ENCODE peak calls at places on chromosomes 16 and 17, in ten cellular contexts. I is BE2C; O is type B pancreatic cell; C is Panc1; Q is midbrain; Z is activated T-cell treated with anti-CD3 and anti-CD28 coated beads for 4 hours; E is IMR-90; H is colonic mucosa; V is CD8-positive, alpha-beta memory T cell; K is activated naive CD4-positive, alpha-beta T cell treated with Interleukin-2 at 50 U/mL for 16 hours. R is an unnamed sample.

GRCh38 chr16:1667916-1668315 is 10.2 kb upstream of the JPT2 start:
- DNase-seq in I (no peak), O (no peak), C (no peak), Q (no peak), Z (no peak), E (no peak), H (no peak), V (no peak), K (no peak), R (no peak)

GRCh38 chr17:76145231-76146052 is 4.4 kb upstream of the FOXJ1 start:
- DNase-seq in I (no peak), O (no peak), C (no peak), Q (no peak), Z (no peak), E (no peak), H (no peak), V (peak; percentile 40), K (peak; percentile 46), R (no peak)

GRCh38 chr17:283911-284675 is 68.5 kb downstream of the RPH3AL start:
- DNase-seq in I (no peak), O (peak; percentile 66), C (no peak), Q (no peak), Z (no peak), E (no peak), H (no peak), V (no peak), K (no peak), R (no peak)

GRCh38 chr16:12503201-12503600 is 300.5 kb downstream of the CPPED1 start:
- DNase-seq in I (no peak), O (no peak), C (no peak), Q (no peak), Z (no peak), E (no peak), H (no peak), V (no peak), K (no peak), R (no peak)

GRCh38 chr16:64152010-64152767 is 969.7 kb downstream of the CDH11 start:
- DNase-seq in I (peak; percentile 87), O (no peak), C (no peak), Q (no peak), Z (no peak), E (no peak), H (no peak), V (no peak), K (no peak), R (no peak)

GRCh38 chr17:72393553-72393952 is 272.7 kb downstream of the SOX9 start:
- DNase-seq in I (no peak), O (no peak), C (peak; percentile 73), Q (no peak), Z (no peak), E (peak; percentile 95), H (no peak), V (no peak), K (no peak), R (no peak)

GRCh38 chr17:7314719-7315569 is at the start of gene GPS2:
- DNase-seq in I (peak; percentile 85), O (peak; percentile 96), C (no peak), Q (peak; percentile 88), Z (peak; percentile 90), E (peak; percentile 71), H (peak; percentile 94), V (peak; percentile 90), K (peak; percentile 94), R (peak; percentile 94)

GRCh38 chr16:10517868-10518267 is 62.5 kb downstream of the EMP2 start:
- DNase-seq in I (no peak), O (no peak), C (no peak), Q (no peak), Z (no peak), E (no peak), H (no peak), V (no peak), K (no peak), R (no peak)

GRCh38 chr17:64281962-64282752 is 19.1 kb upstream of the TEX2 start:
- DNase-seq in I (peak; percentile 74), O (no peak), C (no peak), Q (peak; percentile 55), Z (peak; percentile 20), E (peak; percentile 83), H (peak; percentile 32), V (peak; percentile 14), K (peak; percentile 40), R (peak; percentile 56)

GRCh38 chr17:37278247-37278894 is 97.4 kb upstream of the C17orf78 start:
- DNase-seq in I (no peak), O (no peak), C (no peak), Q (no peak), Z (no peak), E (no peak), H (no peak), V (no peak), K (no peak), R (no peak)

GRCh38 chr16:80407265-80407987 is 133.4 kb upstream of the DYNLRB2 start:
- DNase-seq in I (no peak), O (no peak), C (no peak), Q (no peak), Z (no peak), E (no peak), H (no peak), V (no peak), K (no peak), R (no peak)

GRCh38 chr16:6066601-6067000 is 969.0 kb upstream of the EEF2KMT start:
- DNase-seq in I (no peak), O (no peak), C (no peak), Q (no peak), Z (no peak), E (no peak), H (no peak), V (no peak), K (no peak), R (peak; percentile 15)

GRCh38 chr16:26605872-26606271 is 460.9 kb upstream of the C16orf82 start:
- DNase-seq in I (no peak), O (no peak), C (no peak), Q (no peak), Z (no peak), E (no peak), H (no peak), V (no peak), K (no peak), R (no peak)

GRCh38 chr17:13587487-13588338 is 14.0 kb downstream of the HS3ST3A1 start:
- DNase-seq in I (no peak), O (no peak), C (no peak), Q (no peak), Z (no peak), E (peak; percentile 55), H (no peak), V (no peak), K (no peak), R (no peak)

GRCh38 chr17:8413321-8413720 is 15.7 kb upstream of the RNF222 start:
- DNase-seq in I (no peak), O (no peak), C (no peak), Q (no peak), Z (no peak), E (no peak), H (no peak), V (no peak), K (no peak), R (no peak)

GRCh38 chr17:13583996-13584700 is 17.6 kb downstream of the HS3ST3A1 start:
- DNase-seq in I (no peak), O (no peak), C (no peak), Q (no peak), Z (no peak), E (no peak), H (no peak), V (no peak), K (no peak), R (no peak)

GRCh38 chr17:56792267-56792666 is 41.5 kb downstream of the C17orf67 start:
- DNase-seq in I (no peak), O (no peak), C (no peak), Q (no peak), Z (no peak), E (no peak), H (no peak), V (no peak), K (no peak), R (no peak)

GRCh38 chr17:17872468-17873345 is 35.9 kb upstream of the SREBF1 start:
- DNase-seq in I (no peak), O (no peak), C (no peak), Q (no peak), Z (no peak), E (peak; percentile 32), H (no peak), V (no peak), K (no peak), R (no peak)

GRCh38 chr16:8565498-8565897 is 24.8 kb downstream of the TMEM114 start:
- DNase-seq in I (no peak), O (no peak), C (no peak), Q (no peak), Z (no peak), E (no peak), H (no peak), V (no peak), K (no peak), R (no peak)

GRCh38 chr16:86231321-86231995 is 278.9 kb upstream of the FOXF1 start:
- DNase-seq in I (no peak), O (peak; percentile 18), C (no peak), Q (no peak), Z (no peak), E (no peak), H (no peak), V (no peak), K (no peak), R (no peak)

GRCh38 chr17:18235743-18236256 is 10.4 kb downstream of the LLGL1 start:
- DNase-seq in I (no peak), O (no peak), C (no peak), Q (no peak), Z (no peak), E (peak; percentile 67), H (no peak), V (no peak), K (peak; percentile 45), R (no peak)

GRCh38 chr16:84040823-84041391 is 1.7 kb downstream of the SLC38A8 start:
- DNase-seq in I (peak; percentile 38), O (no peak), C (no peak), Q (no peak), Z (no peak), E (peak; percentile 41), H (no peak), V (no peak), K (no peak), R (no peak)

GRCh38 chr17:28901866-28902818 is 737 bp downstream of the DHRS13 start:
- DNase-seq in I (peak; percentile 38), O (no peak), C (no peak), Q (peak; percentile 49), Z (peak; percentile 31), E (no peak), H (peak; percentile 72), V (no peak), K (peak; percentile 57), R (peak; percentile 77)

GRCh38 chr16:76650579-76650978 is 373.4 kb downstream of the CNTNAP4 start:
- DNase-seq in I (no peak), O (no peak), C (no peak), Q (no peak), Z (no peak), E (no peak), H (no peak), V (no peak), K (no peak), R (no peak)

GRCh38 chr16:80689487-80689886 is 114.9 kb downstream of the CDYL2 start:
- DNase-seq in I (no peak), O (no peak), C (no peak), Q (no peak), Z (no peak), E (no peak), H (no peak), V (no peak), K (no peak), R (no peak)

GRCh38 chr17:323721-324139 is 28.9 kb downstream of the RPH3AL start:
- DNase-seq in I (no peak), O (no peak), C (no peak), Q (no peak), Z (no peak), E (no peak), H (no peak), V (no peak), K (no peak), R (no peak)

GRCh38 chr16:80105160-80105559 is 435.6 kb upstream of the DYNLRB2 start:
- DNase-seq in I (no peak), O (no peak), C (no peak), Q (no peak), Z (no peak), E (no peak), H (no peak), V (no peak), K (no peak), R (no peak)

GRCh38 chr16:11114366-11115164 is 141.4 kb downstream of the SOCS1 start:
- DNase-seq in I (no peak), O (no peak), C (no peak), Q (no peak), Z (no peak), E (no peak), H (no peak), V (no peak), K (peak; percentile 23), R (no peak)